ENCODE peak calls at places on chromosomes 7 and 10, in nine cellular contexts. N is PC-3, K is NCI-H1694, B is heart right ventricle, S is HuH-7.5, A is GDM1, L is H7, T is NCI-H1436, H is NCI-H1092. J is an unnamed sample.

GRCh38 chr7:22301790-22302189 is 55.2 kb downstream of the RAPGEF5 start:
- DNase-seq in N (no peak), B (no peak), A (no peak), H (no peak), S (no peak), L (no peak), T (no peak), K (no peak), J (no peak)

GRCh38 chr7:140342732-140343514 is 55.4 kb downstream of the SLC37A3 start:
- DNase-seq in T (no peak), N (peak), K (no peak), A (peak), B (peak), H (no peak), L (peak), S (peak), J (no peak)

GRCh38 chr7:135282621-135283295 is 49.1 kb downstream of the STRA8 start:
- DNase-seq in N (no peak), S (no peak), A (no peak), K (no peak), T (no peak), B (no peak), H (no peak), L (no peak), J (no peak)

GRCh38 chr7:84535584-84536255 is 341.1 kb upstream of the SEMA3A start:
- DNase-seq in K (no peak), B (no peak), A (no peak), S (no peak), H (no peak), T (no peak), N (no peak), L (no peak), J (no peak)

GRCh38 chr7:127948936-127949335 is 82.3 kb downstream of the LRRC4 start:
- DNase-seq in N (no peak), L (no peak), K (no peak), B (no peak), T (no peak), A (no peak), S (no peak), H (no peak), J (no peak)

GRCh38 chr7:155358066-155358947 is 60.6 kb downstream of the INSIG1 start:
- DNase-seq in A (no peak), K (no peak), L (no peak), T (no peak), B (no peak), H (no peak), S (no peak), N (no peak), J (no peak)

GRCh38 chr10:123858039-123858740 is 33.4 kb downstream of the CPXM2 start:
- DNase-seq in H (no peak), B (no peak), T (no peak), L (no peak), S (no peak), A (no peak), N (no peak), K (peak), J (no peak)

GRCh38 chr7:68694656-68695055 is 903.6 kb upstream of the AUTS2 start:
- DNase-seq in S (no peak), A (no peak), L (no peak), B (no peak), T (no peak), N (no peak), H (no peak), K (no peak), J (no peak)

GRCh38 chr7:36728143-36728542 is 3.8 kb upstream of the AOAH start:
- DNase-seq in S (no peak), L (no peak), H (no peak), N (no peak), T (no peak), B (no peak), A (no peak), K (no peak), J (no peak)

GRCh38 chr7:22219036-22219435 is 137.9 kb downstream of the RAPGEF5 start:
- DNase-seq in L (no peak), N (no peak), H (no peak), K (no peak), B (no peak), T (no peak), A (no peak), S (no peak), J (no peak)

GRCh38 chr10:92208736-92209135 is 82.1 kb downstream of the CPEB3 start:
- DNase-seq in K (no peak), T (no peak), H (no peak), L (no peak), S (no peak), A (no peak), N (peak), B (no peak), J (no peak)

GRCh38 chr7:123208793-123209192 is 9.0 kb upstream of the SLC13A1 start:
- DNase-seq in H (no peak), S (no peak), N (peak), B (no peak), T (no peak), K (no peak), L (no peak), A (no peak), J (no peak)

GRCh38 chr10:90930070-90930837 is 9.4 kb upstream of the ANKRD1 start:
- DNase-seq in A (no peak), K (no peak), T (no peak), N (peak), S (no peak), L (peak), B (peak), H (no peak), J (no peak)

GRCh38 chr10:69359089-69360025 is 57.4 kb downstream of the TACR2 start:
- DNase-seq in L (no peak), B (no peak), T (no peak), N (no peak), K (no peak), H (no peak), A (no peak), S (no peak), J (no peak)

GRCh38 chr7:139471740-139472353 is 11.6 kb downstream of the KLRG2 start:
- DNase-seq in L (no peak), T (no peak), N (peak), A (no peak), H (no peak), B (no peak), K (no peak), S (no peak), J (no peak)

GRCh38 chr7:27112361-27112760 is 9.9 kb upstream of the HOXA2 start:
- DNase-seq in N (peak), B (no peak), L (no peak), K (no peak), A (no peak), H (no peak), T (no peak), S (no peak), J (no peak)

GRCh38 chr7:3992841-3993240 is 689.3 kb upstream of the FOXK1 start:
- DNase-seq in S (no peak), N (no peak), T (no peak), A (no peak), B (no peak), K (no peak), H (no peak), L (no peak), J (no peak)

GRCh38 chr7:35646289-35647033 is 48.5 kb downstream of the HERPUD2 start:
- DNase-seq in H (no peak), A (no peak), T (no peak), N (no peak), S (no peak), L (no peak), B (no peak), K (no peak), J (peak)

GRCh38 chr10:3484306-3485187 is 300.5 kb downstream of the KLF6 start:
- DNase-seq in L (no peak), S (no peak), T (peak), N (no peak), H (no peak), A (no peak), K (no peak), B (no peak), J (no peak)

GRCh38 chr7:121160150-121161008 is 168.4 kb upstream of the WNT16 start:
- DNase-seq in L (no peak), T (no peak), S (no peak), N (no peak), K (no peak), A (no peak), B (no peak), H (no peak), J (no peak)

GRCh38 chr7:20241491-20242261 is 24.5 kb upstream of the MACC1 start:
- DNase-seq in N (peak), S (no peak), T (peak), H (no peak), L (no peak), A (no peak), B (no peak), K (no peak), J (peak)

GRCh38 chr7:151019130-151019447 is 5.2 kb downstream of the ATG9B start:
- DNase-seq in S (no peak), A (no peak), L (no peak), H (no peak), N (no peak), B (no peak), K (no peak), T (no peak), J (no peak)